ENCODE peak calls at places on chromosomes 1 and 21, in eight cellular contexts. One of them, this sample, is unnamed.

GRCh38 chr1:184302346-184302745 is 84.5 kb upstream of the C1orf21 start:
- DNase-seq in transverse colon: no peak
- DNase-seq in fibroblast of lung: no peak
- DNase-seq in tibial artery: no peak
- DNase-seq in neural progenitor cell: no peak
- DNase-seq in progenitor cell of endocrine pancreas: no peak
- DNase-seq in mammary epithelial cell: no peak
- DNase-seq in cardiac fibroblast: no peak
- DNase-seq in this sample: no peak

GRCh38 chr1:174656409-174657059 is 208.8 kb downstream of the GPR52 start:
- DNase-seq in transverse colon: no peak
- DNase-seq in fibroblast of lung: no peak
- DNase-seq in progenitor cell of endocrine pancreas: no peak
- DNase-seq in cardiac fibroblast: no peak
- DNase-seq in mammary epithelial cell: no peak
- DNase-seq in tibial artery: no peak
- DNase-seq in neural progenitor cell: no peak
- DNase-seq in this sample: no peak

GRCh38 chr1:199867601-199868000 is 159.9 kb upstream of the NR5A2 start:
- DNase-seq in mammary epithelial cell: no peak
- DNase-seq in progenitor cell of endocrine pancreas: no peak
- DNase-seq in tibial artery: no peak
- DNase-seq in transverse colon: no peak
- DNase-seq in neural progenitor cell: no peak
- DNase-seq in fibroblast of lung: peak
- DNase-seq in cardiac fibroblast: no peak
- DNase-seq in this sample: no peak

GRCh38 chr1:223726380-223727001 is 14.2 kb downstream of the CAPN2 start:
- DNase-seq in transverse colon: peak
- DNase-seq in fibroblast of lung: peak
- DNase-seq in progenitor cell of endocrine pancreas: no peak
- DNase-seq in mammary epithelial cell: peak
- DNase-seq in cardiac fibroblast: peak
- DNase-seq in neural progenitor cell: peak
- DNase-seq in tibial artery: peak
- DNase-seq in this sample: peak

GRCh38 chr21:33031562-33031961 is 5.8 kb downstream of the OLIG2 start:
- DNase-seq in tibial artery: no peak
- DNase-seq in neural progenitor cell: no peak
- DNase-seq in transverse colon: no peak
- DNase-seq in cardiac fibroblast: no peak
- DNase-seq in fibroblast of lung: no peak
- DNase-seq in mammary epithelial cell: no peak
- DNase-seq in progenitor cell of endocrine pancreas: no peak
- DNase-seq in this sample: no peak

GRCh38 chr1:208254862-208255261 is 10.7 kb upstream of the PLXNA2 start:
- DNase-seq in fibroblast of lung: peak
- DNase-seq in cardiac fibroblast: peak
- DNase-seq in mammary epithelial cell: peak
- DNase-seq in progenitor cell of endocrine pancreas: no peak
- DNase-seq in neural progenitor cell: no peak
- DNase-seq in tibial artery: no peak
- DNase-seq in transverse colon: no peak
- DNase-seq in this sample: no peak

GRCh38 chr1:153683853-153684252 is 5.4 kb downstream of the NPR1 start:
- DNase-seq in mammary epithelial cell: peak
- DNase-seq in neural progenitor cell: no peak
- DNase-seq in progenitor cell of endocrine pancreas: no peak
- DNase-seq in fibroblast of lung: no peak
- DNase-seq in tibial artery: no peak
- DNase-seq in cardiac fibroblast: peak
- DNase-seq in transverse colon: no peak
- DNase-seq in this sample: no peak

GRCh38 chr1:33547574-33547973 is 75.1 kb downstream of the ZSCAN20 start:
- DNase-seq in progenitor cell of endocrine pancreas: no peak
- DNase-seq in neural progenitor cell: no peak
- DNase-seq in mammary epithelial cell: no peak
- DNase-seq in tibial artery: no peak
- DNase-seq in transverse colon: no peak
- DNase-seq in cardiac fibroblast: no peak
- DNase-seq in fibroblast of lung: no peak
- DNase-seq in this sample: no peak

DNA sequence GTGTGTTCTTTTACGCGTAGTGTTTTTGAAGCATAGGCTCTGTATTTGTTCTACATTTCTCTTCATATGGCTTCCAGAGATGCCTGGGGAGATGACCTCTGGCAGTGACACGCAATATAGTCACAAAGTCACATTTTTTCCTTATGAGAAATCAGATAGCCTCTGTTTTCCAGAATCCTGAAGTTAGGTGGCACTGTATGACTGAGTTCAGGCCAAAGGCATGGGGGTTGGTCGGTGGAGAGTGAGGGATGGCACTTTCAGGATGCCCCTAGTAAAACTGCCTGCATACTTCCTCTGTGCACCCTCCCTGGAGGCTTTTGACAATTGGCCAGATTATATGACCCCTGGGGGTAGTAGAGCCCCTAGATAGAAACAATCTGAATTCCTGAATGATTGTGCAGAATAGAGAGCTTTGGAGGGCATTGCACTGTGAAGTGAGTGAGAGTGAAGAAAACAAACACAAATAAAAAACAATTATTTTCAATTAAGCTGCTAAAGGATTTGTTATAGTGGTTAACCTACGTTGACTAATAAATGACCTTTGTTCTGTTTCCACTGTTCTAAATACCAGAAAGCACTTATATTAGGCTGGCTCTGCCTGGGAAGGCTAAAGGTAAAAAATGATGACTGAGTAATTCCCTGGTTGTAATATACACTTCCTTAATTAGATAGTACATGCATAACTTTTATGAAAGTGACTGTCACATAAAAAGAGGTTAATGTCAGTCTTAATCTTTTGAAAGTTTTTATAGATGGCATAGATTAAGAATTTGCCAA is 1660.8 kb downstream of the PLA2G4A start:
- DNase-seq in neural progenitor cell: peak
- DNase-seq in fibroblast of lung: peak
- DNase-seq in cardiac fibroblast: no peak
- DNase-seq in transverse colon: no peak
- DNase-seq in tibial artery: no peak
- DNase-seq in progenitor cell of endocrine pancreas: no peak
- DNase-seq in mammary epithelial cell: peak
- DNase-seq in this sample: no peak
- TF ChIP-seq CTCF in neural progenitor cell: peak
- TF ChIP-seq CTCF in fibroblast of lung: no peak
- TF ChIP-seq CTCF in cardiac fibroblast: no peak
- TF ChIP-seq CTCF in transverse colon: no peak
- TF ChIP-seq CTCF in tibial artery: no peak
- TF ChIP-seq CTCF in progenitor cell of endocrine pancreas: no peak
- TF ChIP-seq CTCF in mammary epithelial cell: no peak
- TF ChIP-seq CTCF in this sample: no peak

GRCh38 chr1:23344987-23345472 is 946 bp upstream of the HNRNPR start:
- DNase-seq in neural progenitor cell: peak
- DNase-seq in fibroblast of lung: no peak
- DNase-seq in cardiac fibroblast: no peak
- DNase-seq in transverse colon: no peak
- DNase-seq in progenitor cell of endocrine pancreas: no peak
- DNase-seq in tibial artery: no peak
- DNase-seq in mammary epithelial cell: no peak
- DNase-seq in this sample: no peak

GRCh38 chr1:23345920-23346319 is 1.8 kb upstream of the HNRNPR start:
- DNase-seq in neural progenitor cell: no peak
- DNase-seq in fibroblast of lung: no peak
- DNase-seq in tibial artery: no peak
- DNase-seq in progenitor cell of endocrine pancreas: no peak
- DNase-seq in mammary epithelial cell: no peak
- DNase-seq in transverse colon: no peak
- DNase-seq in cardiac fibroblast: no peak
- DNase-seq in this sample: no peak

GRCh38 chr1:23343246-23344110 is 606 bp downstream of the HNRNPR start:
- DNase-seq in mammary epithelial cell: peak
- DNase-seq in tibial artery: peak
- DNase-seq in cardiac fibroblast: peak
- DNase-seq in fibroblast of lung: peak
- DNase-seq in transverse colon: peak
- DNase-seq in progenitor cell of endocrine pancreas: no peak
- DNase-seq in neural progenitor cell: peak
- DNase-seq in this sample: peak

GRCh38 chr1:23341829-23342697 is 2.0 kb downstream of the HNRNPR start:
- DNase-seq in cardiac fibroblast: peak
- DNase-seq in transverse colon: no peak
- DNase-seq in tibial artery: no peak
- DNase-seq in mammary epithelial cell: peak
- DNase-seq in progenitor cell of endocrine pancreas: no peak
- DNase-seq in neural progenitor cell: no peak
- DNase-seq in fibroblast of lung: peak
- DNase-seq in this sample: no peak

DNA sequence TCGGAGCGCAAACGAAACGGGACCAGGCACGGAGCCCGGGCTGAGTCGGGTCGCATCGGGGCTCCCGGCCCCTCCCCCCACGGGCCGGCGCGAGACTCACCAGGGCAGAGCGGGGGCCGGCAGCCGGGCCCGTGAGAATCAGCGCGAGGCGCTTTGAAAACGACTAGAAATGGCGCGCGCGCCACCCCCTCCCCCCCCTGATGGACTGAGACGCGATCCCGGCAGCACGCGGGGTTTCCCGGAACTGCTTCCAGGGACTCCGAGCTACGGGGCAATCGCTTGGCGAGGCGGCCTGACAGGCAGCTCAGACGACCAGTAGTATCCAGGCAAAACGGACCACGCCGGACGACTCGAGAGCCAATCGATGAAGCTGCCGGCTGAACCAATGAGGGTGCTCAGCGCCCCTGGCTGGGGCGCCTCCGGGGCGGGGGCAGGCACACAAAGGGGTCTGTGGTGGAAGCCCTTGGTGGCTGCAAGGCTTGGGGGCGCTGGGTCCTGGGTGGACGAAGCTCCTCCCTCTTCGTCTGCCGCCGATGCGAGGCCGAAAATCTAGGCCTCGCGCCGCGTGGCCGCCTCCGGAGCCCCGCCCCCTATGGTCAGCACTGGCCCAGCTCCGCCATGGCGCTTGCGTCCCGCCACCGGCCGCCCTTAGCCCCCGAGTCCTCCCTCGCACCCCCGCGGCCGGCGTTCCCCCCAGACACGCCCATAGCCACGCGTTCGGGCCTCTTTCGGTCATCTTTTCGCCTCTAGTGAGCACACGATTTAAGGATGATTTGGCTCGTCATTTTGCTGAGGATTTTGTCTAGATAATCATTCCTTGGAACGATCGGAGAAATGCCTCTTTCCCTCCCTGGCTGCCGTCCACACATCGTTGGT is at the start of gene HNRNPR:
- DNase-seq in neural progenitor cell: peak
- DNase-seq in progenitor cell of endocrine pancreas: peak
- DNase-seq in tibial artery: peak
- DNase-seq in cardiac fibroblast: peak
- DNase-seq in fibroblast of lung: peak
- DNase-seq in transverse colon: peak
- DNase-seq in mammary epithelial cell: peak
- DNase-seq in this sample: peak
- TF ChIP-seq CTCF in neural progenitor cell: no peak
- TF ChIP-seq CTCF in progenitor cell of endocrine pancreas: no peak
- TF ChIP-seq CTCF in tibial artery: peak
- TF ChIP-seq CTCF in cardiac fibroblast: no peak
- TF ChIP-seq CTCF in fibroblast of lung: no peak
- TF ChIP-seq CTCF in transverse colon: peak
- TF ChIP-seq CTCF in mammary epithelial cell: peak
- TF ChIP-seq CTCF in this sample: peak

DNA sequence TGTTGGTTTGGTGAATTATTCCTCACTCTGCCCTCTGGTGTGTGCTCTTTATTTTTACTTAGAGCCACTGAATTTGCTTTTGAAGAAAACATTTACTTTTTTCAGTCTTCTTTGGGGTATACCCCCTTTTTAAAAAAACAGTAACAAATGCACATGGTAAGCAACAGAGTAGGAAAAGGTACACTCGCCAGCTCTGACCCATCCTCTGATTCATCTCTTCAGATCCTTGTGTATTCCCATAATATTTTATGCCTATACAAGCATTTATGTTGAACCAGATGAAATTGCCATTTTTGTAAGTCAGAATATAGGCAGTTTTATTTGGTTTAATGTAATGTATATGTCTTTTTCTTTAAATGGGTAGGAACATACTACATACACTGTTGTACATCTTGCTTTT is 28.3 kb downstream of the TTC3 start:
- DNase-seq in neural progenitor cell: no peak
- DNase-seq in tibial artery: no peak
- DNase-seq in cardiac fibroblast: peak
- DNase-seq in mammary epithelial cell: peak
- DNase-seq in transverse colon: no peak
- DNase-seq in progenitor cell of endocrine pancreas: no peak
- DNase-seq in fibroblast of lung: peak
- DNase-seq in this sample: no peak
- TF ChIP-seq CTCF in neural progenitor cell: no peak
- TF ChIP-seq CTCF in tibial artery: no peak
- TF ChIP-seq CTCF in cardiac fibroblast: no peak
- TF ChIP-seq CTCF in mammary epithelial cell: no peak
- TF ChIP-seq CTCF in transverse colon: no peak
- TF ChIP-seq CTCF in progenitor cell of endocrine pancreas: no peak
- TF ChIP-seq CTCF in fibroblast of lung: no peak
- TF ChIP-seq CTCF in this sample: no peak

GRCh38 chr1:39213511-39214002 is 9.1 kb downstream of the MACF1 start:
- DNase-seq in progenitor cell of endocrine pancreas: no peak
- DNase-seq in fibroblast of lung: peak
- DNase-seq in mammary epithelial cell: no peak
- DNase-seq in tibial artery: no peak
- DNase-seq in transverse colon: no peak
- DNase-seq in neural progenitor cell: peak
- DNase-seq in cardiac fibroblast: peak
- DNase-seq in this sample: no peak

GRCh38 chr1:39214714-39214997 is 10.2 kb downstream of the MACF1 start:
- DNase-seq in neural progenitor cell: no peak
- DNase-seq in progenitor cell of endocrine pancreas: no peak
- DNase-seq in transverse colon: no peak
- DNase-seq in tibial artery: no peak
- DNase-seq in cardiac fibroblast: no peak
- DNase-seq in fibroblast of lung: no peak
- DNase-seq in mammary epithelial cell: peak
- DNase-seq in this sample: no peak

GRCh38 chr1:39214021-39214713 is 9.7 kb downstream of the MACF1 start:
- DNase-seq in neural progenitor cell: peak
- DNase-seq in mammary epithelial cell: peak
- DNase-seq in cardiac fibroblast: peak
- DNase-seq in tibial artery: no peak
- DNase-seq in progenitor cell of endocrine pancreas: peak
- DNase-seq in fibroblast of lung: no peak
- DNase-seq in transverse colon: no peak
- DNase-seq in this sample: no peak

GRCh38 chr1:39212499-39212898 is 8.0 kb downstream of the MACF1 start:
- DNase-seq in tibial artery: no peak
- DNase-seq in mammary epithelial cell: no peak
- DNase-seq in cardiac fibroblast: no peak
- DNase-seq in transverse colon: no peak
- DNase-seq in fibroblast of lung: no peak
- DNase-seq in neural progenitor cell: no peak
- DNase-seq in progenitor cell of endocrine pancreas: no peak
- DNase-seq in this sample: no peak

DNA sequence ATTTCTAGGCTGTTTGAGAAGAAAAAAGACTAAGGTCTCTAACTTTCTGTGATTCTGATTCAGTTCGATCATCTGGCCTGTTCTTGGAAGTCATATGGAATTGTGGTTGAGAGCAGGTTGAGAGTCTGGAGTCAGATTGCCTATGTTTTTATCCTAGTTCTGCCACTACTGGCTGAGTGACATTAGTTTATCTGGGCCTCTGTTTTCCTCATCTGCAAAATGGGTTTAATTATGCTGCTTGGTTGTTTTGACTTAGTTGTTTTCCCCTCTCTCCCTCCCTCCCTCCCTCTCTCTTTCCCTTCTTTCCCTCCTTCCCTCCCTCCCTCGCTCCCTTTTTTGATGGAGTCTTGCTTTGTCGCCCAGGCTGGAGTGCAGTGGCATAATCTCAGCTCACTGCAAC is 6.2 kb downstream of the MACF1 start:
- DNase-seq in neural progenitor cell: no peak
- DNase-seq in transverse colon: no peak
- DNase-seq in fibroblast of lung: no peak
- DNase-seq in progenitor cell of endocrine pancreas: no peak
- DNase-seq in cardiac fibroblast: no peak
- DNase-seq in tibial artery: no peak
- DNase-seq in mammary epithelial cell: no peak
- DNase-seq in this sample: no peak
- TF ChIP-seq CTCF in neural progenitor cell: no peak
- TF ChIP-seq CTCF in transverse colon: no peak
- TF ChIP-seq CTCF in fibroblast of lung: no peak
- TF ChIP-seq CTCF in progenitor cell of endocrine pancreas: no peak
- TF ChIP-seq CTCF in cardiac fibroblast: no peak
- TF ChIP-seq CTCF in tibial artery: no peak
- TF ChIP-seq CTCF in mammary epithelial cell: no peak
- TF ChIP-seq CTCF in this sample: no peak

This sample was measured in neural crest cell.